ENCODE peak calls at places on chromosomes 16 and 17, in four cellular contexts. X, U, N and V are unnamed samples.

GRCh38 chr16:50252082-50252611 is 14.2 kb upstream of the ADCY7 start:
- DNase-seq in X (no peak), U (no peak), N (no peak), V (no peak)

GRCh38 chr17:80720624-80721577 is 176.3 kb downstream of the RPTOR start:
- DNase-seq in U (no peak), N (no peak), X (no peak), V (no peak)

GRCh38 chr17:63542218-63542545 is 8.1 kb upstream of the DCAF7 start:
- DNase-seq in N (no peak), X (no peak), U (no peak), V (no peak)

GRCh38 chr16:50547340-50547865 is 793 bp upstream of the NKD1 start:
- DNase-seq in U (peak; percentile 67), X (peak; percentile 44), N (no peak), V (no peak)

GRCh38 chr17:79902146-79902791 is 63.0 kb upstream of the CBX4 start:
- DNase-seq in U (no peak), N (no peak), X (no peak), V (no peak)

GRCh38 chr17:2373179-2373578 is 27.7 kb downstream of the MNT start:
- DNase-seq in N (no peak), U (no peak), X (no peak), V (no peak)

GRCh38 chr16:11800385-11800718 is 3.3 kb upstream of the ZC3H7A start:
- DNase-seq in X (no peak), N (no peak), U (no peak), V (no peak)

GRCh38 chr17:75036643-75037268 is 10.0 kb downstream of the ATP5PD start:
- DNase-seq in X (peak; percentile 90), N (peak; percentile 92), U (no peak), V (peak; percentile 89)

GRCh38 chr17:79000396-79001189 is 9.0 kb downstream of the CANT1 start:
- DNase-seq in N (no peak), X (peak; percentile 12), U (no peak), V (no peak)

GRCh38 chr17:66337866-66338472 is 35.6 kb downstream of the PRKCA start:
- DNase-seq in U (no peak), N (peak; percentile 11), X (no peak), V (no peak)

GRCh38 chr16:81560979-81561657 is 116.5 kb downstream of the CMIP start:
- DNase-seq in N (no peak), X (no peak), U (no peak), V (no peak)

GRCh38 chr17:4573682-4574081 is 10.6 kb upstream of the SMTNL2 start:
- DNase-seq in X (no peak), N (peak; percentile 61), U (no peak), V (no peak)

GRCh38 chr16:80993293-80993691 is 13.4 kb downstream of the CMC2 start:
- DNase-seq in X (no peak), N (no peak), U (no peak), V (no peak)

GRCh38 chr16:55915116-55915827 is 40.1 kb upstream of the CES5A start:
- DNase-seq in X (no peak), U (no peak), N (no peak), V (no peak)

GRCh38 chr17:77726549-77726957 is 231.9 kb upstream of the TNRC6C start:
- DNase-seq in X (no peak), N (no peak), U (no peak), V (no peak)

GRCh38 chr16:77459534-77460412 is 24.9 kb upstream of the ADAMTS18 start:
- DNase-seq in X (no peak), U (no peak), N (no peak), V (no peak)

GRCh38 chr16:85302018-85302847 is 190.0 kb upstream of the CIBAR2 start:
- DNase-seq in N (no peak), X (no peak), U (no peak), V (no peak)

GRCh38 chr16:10765772-10766171 is 22.1 kb downstream of the NUBP1 start:
- DNase-seq in U (peak; percentile 70), X (no peak), N (no peak), V (no peak)

GRCh38 chr17:80232438-80232837 is 12.2 kb downstream of the SLC26A11 start:
- DNase-seq in X (no peak), U (no peak), N (no peak), V (no peak)

GRCh38 chr17:36818134-36818825 is 119.0 kb upstream of the LHX1 start:
- DNase-seq in N (no peak), U (no peak), X (no peak), V (no peak)

GRCh38 chr17:75571197-75571884 is 16.3 kb upstream of the MYO15B start:
- DNase-seq in N (peak; percentile 48), U (peak; percentile 89), X (peak; percentile 41), V (peak; percentile 16)

GRCh38 chr17:75069783-75070182 is 18.0 kb upstream of the SLC16A5 start:
- DNase-seq in N (no peak), U (no peak), X (no peak), V (no peak)

GRCh38 chr17:68089881-68090280 is 54.3 kb downstream of the KPNA2 start:
- DNase-seq in N (peak; percentile 72), U (no peak), X (peak; percentile 41), V (no peak)

GRCh38 chr17:17729620-17730249 is 48.5 kb downstream of the RAI1 start:
- DNase-seq in N (no peak), U (peak; percentile 69), X (no peak), V (no peak)

GRCh38 chr17:71494045-71494444 is 626.8 kb upstream of the SOX9 start:
- DNase-seq in X (no peak), U (no peak), N (no peak), V (no peak)

GRCh38 chr17:5775098-5775497 is 190.8 kb upstream of the NLRP1 start:
- DNase-seq in U (no peak), X (no peak), N (no peak), V (no peak)

GRCh38 chr17:28967240-28968135 is 16.2 kb upstream of the PHF12 start:
- DNase-seq in N (no peak), U (no peak), X (no peak), V (no peak)

GRCh38 chr17:45162022-45162687 is 480 bp downstream of the HEXIM2 start:
- DNase-seq in U (no peak), X (no peak), N (no peak), V (no peak)

GRCh38 chr16:25163683-25164082 is 52.1 kb downstream of the LCMT1 start:
- DNase-seq in U (no peak), N (no peak), X (no peak), V (no peak)